ENCODE peak calls at places on chromosomes 5 and 9, in six cellular contexts. O, A, Z, J, Y and S are unnamed samples.

GRCh38 chr9:121628401-121628800 is 23.0 kb upstream of the DAB2IP start:
- DNase-seq in Z (no peak), J (no peak), A (no peak), O (no peak), Y (no peak), S (no peak)

GRCh38 chr9:82912639-82913038 is 150.3 kb downstream of the RASEF start:
- DNase-seq in O (no peak), J (peak), Z (no peak), Y (no peak), A (no peak), S (no peak)

GRCh38 chr5:168359820-168360460 is 68.5 kb downstream of the WWC1 start:
- DNase-seq in J (peak), A (no peak), Y (no peak), Z (no peak), O (no peak), S (no peak)

GRCh38 chr5:1078851-1079250 is 33.0 kb downstream of the SLC12A7 start:
- DNase-seq in Z (no peak), O (no peak), A (no peak), Y (no peak), J (no peak), S (no peak)

GRCh38 chr9:81771606-81772005 is 82.3 kb upstream of the TLE1 start:
- DNase-seq in Z (no peak), Y (no peak), O (peak), A (no peak), J (no peak), S (no peak)

GRCh38 chr5:101662263-101662662 is 633.8 kb downstream of the SLCO4C1 start:
- DNase-seq in J (no peak), O (no peak), A (no peak), Z (no peak), Y (no peak), S (no peak)

GRCh38 chr9:134276463-134277245 is 49.6 kb upstream of the RXRA start:
- DNase-seq in A (peak), Z (no peak), J (no peak), Y (no peak), O (no peak), S (no peak)

GRCh38 chr9:4774209-4774608 is 18.5 kb upstream of the RCL1 start:
- DNase-seq in J (no peak), Z (no peak), O (no peak), Y (no peak), A (no peak), S (no peak)

GRCh38 chr9:132087438-132088030 is 7.9 kb upstream of the MED27 start:
- DNase-seq in Y (no peak), A (no peak), J (no peak), O (no peak), Z (no peak), S (no peak)

GRCh38 chr9:16773617-16774016 is 96.9 kb downstream of the BNC2 start:
- DNase-seq in O (no peak), Y (no peak), J (no peak), Z (no peak), A (no peak), S (no peak)

GRCh38 chr5:178435321-178436238 is 154.6 kb downstream of the COL23A1 start:
- DNase-seq in O (no peak), A (no peak), Z (peak), Y (no peak), J (no peak), S (no peak)

GRCh38 chr9:77802064-77802463 is 153.9 kb upstream of the GNA14 start:
- DNase-seq in Z (no peak), Y (no peak), A (no peak), J (no peak), O (no peak), S (no peak)

GRCh38 chr5:38935437-38935836 is 89.6 kb downstream of the OSMR start:
- DNase-seq in A (no peak), O (no peak), Y (no peak), J (no peak), Z (no peak), S (no peak)

GRCh38 chr5:84524491-84524890 is 139.8 kb upstream of the EDIL3 start:
- DNase-seq in Z (no peak), Y (no peak), J (no peak), O (no peak), A (no peak), S (no peak)

GRCh38 chr9:112248722-112249121 is 73.6 kb upstream of the SUSD1 start:
- DNase-seq in Y (no peak), O (no peak), A (no peak), J (peak), Z (no peak), S (no peak)

GRCh38 chr9:100013573-100013972 is 85.2 kb downstream of the ERP44 start:
- DNase-seq in Z (no peak), O (no peak), Y (no peak), J (no peak), A (no peak), S (no peak)

GRCh38 chr5:179486596-179487051 is 63.7 kb upstream of the RUFY1 start:
- DNase-seq in A (no peak), J (no peak), Z (no peak), Y (no peak), O (no peak), S (no peak)

GRCh38 chr5:3309538-3309937 is 286.1 kb upstream of the IRX1 start:
- DNase-seq in Y (no peak), J (peak), Z (no peak), O (no peak), A (no peak), S (no peak)

GRCh38 chr9:136171009-136171800 is 33.7 kb downstream of the LHX3 start:
- DNase-seq in A (no peak), Z (no peak), J (no peak), Y (peak), O (no peak), S (no peak)

GRCh38 chr9:124894741-124895170 is 32.8 kb downstream of the ARPC5L start:
- DNase-seq in J (peak), O (no peak), A (peak), Y (peak), Z (peak), S (no peak)